ENCODE peak calls at places on chromosomes 6 and 20, in ten cellular contexts. O, E, J, C, V, F, D, Y, P and Q are unnamed samples. For H3K4me1 and H3K36me3, the result is how much of the 10 kb centered on the place peaks cover.

GRCh38 chr20:60474385-60474910 is 516.2 kb downstream of the CDH26 start:
- DNase-seq in O (no peak), E (no peak), J (no peak), C (no peak), V (no peak), F (no peak), D (no peak), Y (no peak), P (no peak), Q (no peak)

GRCh38 chr6:12028194-12028593 is 16.1 kb downstream of the HIVEP1 start:
- DNase-seq in O (no peak), E (no peak), J (no peak), C (no peak), V (no peak), F (no peak), D (no peak), Y (no peak), P (no peak), Q (no peak)

GRCh38 chr20:61886721-61887658 is 178.7 kb downstream of the TAF4 start:
- DNase-seq in O (peak), E (peak), J (peak), C (peak), V (peak), F (peak), D (peak), Y (no peak), P (peak), Q (peak)

GRCh38 chr6:35368038-35368887 is 25.9 kb downstream of the PPARD start:
- DNase-seq in O (no peak), E (no peak), J (peak), C (peak), V (no peak), F (peak), D (no peak), Y (no peak), P (no peak), Q (no peak)

GRCh38 chr6:106461084-106461483 is 100.6 kb downstream of the CRYBG1 start:
- DNase-seq in O (no peak), E (no peak), J (no peak), C (no peak), V (no peak), F (no peak), D (no peak), Y (no peak), P (no peak), Q (no peak)

GRCh38 chr6:22008248-22008836 is 288.5 kb downstream of the PRL start:
- DNase-seq in O (no peak), E (no peak), J (no peak), C (no peak), V (no peak), F (no peak), D (no peak), Y (no peak), P (no peak), Q (no peak)

GRCh38 chr6:111845441-111845871 is 27.8 kb downstream of the FYN start:
- DNase-seq in O (no peak), E (no peak), J (peak), C (no peak), V (no peak), F (no peak), D (no peak), Y (no peak), P (no peak), Q (no peak)

GRCh38 chr6:35522660-35523658 is 10.3 kb upstream of the TULP1 start:
- DNase-seq in O (peak), E (peak), J (peak), C (peak), V (peak), F (peak), D (peak), Y (peak), P (peak), Q (peak)

GRCh38 chr20:37423545-37423944 is 77.6 kb downstream of the SRC start:
- DNase-seq in O (no peak), E (no peak), J (no peak), C (no peak), V (no peak), F (no peak), D (no peak), Y (no peak), P (no peak), Q (no peak)

GRCh38 chr6:136226027-136226673 is 24.0 kb downstream of the MTFR2 start:
- DNase-seq in O (peak), E (peak), J (peak), C (no peak), V (peak), F (peak), D (peak), Y (peak), P (peak), Q (peak)

GRCh38 chr6:136365781-136366354 is 76.2 kb upstream of the BCLAF1 start:
- DNase-seq in O (peak), E (peak), J (no peak), C (no peak), V (no peak), F (no peak), D (no peak), Y (peak), P (peak), Q (no peak)

GRCh38 chr6:136166815-136167214 is 83.3 kb downstream of the MTFR2 start:
- DNase-seq in O (no peak), E (no peak), J (no peak), C (no peak), V (no peak), F (no peak), D (no peak), Y (no peak), P (no peak), Q (no peak)

GRCh38 chr6:3410385-3411360 is 46.2 kb downstream of the SLC22A23 start:
- DNase-seq in O (peak), E (peak), J (peak), C (no peak), V (peak), F (peak), D (peak), Y (no peak), P (peak), Q (peak)

GRCh38 chr6:75850026-75850385 is 101.0 kb downstream of the MYO6 start:
- DNase-seq in O (no peak), E (no peak), J (no peak), C (no peak), V (no peak), F (no peak), D (no peak), Y (no peak), P (no peak), Q (no peak)

GRCh38 chr20:50278377-50278683 is 87.7 kb downstream of the CEBPB start:
- DNase-seq in O (peak), E (no peak), J (no peak), C (no peak), V (no peak), F (no peak), D (no peak), Y (no peak), P (peak), Q (no peak)

GRCh38 chr6:56714273-56714672 is 71.6 kb upstream of the DST start:
- DNase-seq in O (no peak), E (no peak), J (no peak), C (no peak), V (no peak), F (no peak), D (no peak), Y (no peak), P (no peak), Q (no peak)

GRCh38 chr6:29641430-29642213 is 8.6 kb upstream of the GABBR1 start:
- DNase-seq in O (no peak), E (peak), J (no peak), C (peak), V (peak), F (no peak), D (no peak), Y (no peak), P (no peak), Q (no peak)

GRCh38 chr6:31899882-31900722 is 1.8 kb downstream of the ZBTB12 start:
- DNase-seq in O (no peak), E (no peak), J (no peak), C (no peak), V (peak), F (no peak), D (no peak), Y (no peak), P (no peak), Q (no peak)

GRCh38 chr6:43173496-43174262 is 2.6 kb downstream of the SRF start:
- DNase-seq in O (peak), E (no peak), J (no peak), C (no peak), V (peak), F (no peak), D (peak), Y (no peak), P (no peak), Q (no peak)

GRCh38 chr6:17665132-17665531 is 41.6 kb downstream of the NUP153 start:
- DNase-seq in O (no peak), E (no peak), J (no peak), C (no peak), V (no peak), F (no peak), D (no peak), Y (no peak), P (no peak), Q (no peak)

GRCh38 chr20:431012-431904 is 23.2 kb downstream of the RBCK1 start:
- DNase-seq in O (peak), E (peak), J (peak), C (peak), V (peak), F (peak), D (peak), Y (peak), P (peak), Q (peak)

GRCh38 chr20:57620274-57620990 is at the start of gene ZBP1:
- DNase-seq in O (no peak), E (peak), J (no peak), C (no peak), V (peak), F (no peak), D (no peak), Y (no peak), P (no peak), Q (no peak)

GRCh38 chr20:20743511-20744169 is 31.2 kb upstream of the RALGAPA2 start:
- DNase-seq in O (peak), E (peak), J (peak), C (no peak), V (no peak), F (no peak), D (peak), Y (peak), P (peak), Q (peak)

GRCh38 chr20:50646483-50646996 is 44.8 kb downstream of the RIPOR3 start:
- DNase-seq in O (no peak), E (no peak), J (no peak), C (no peak), V (no peak), F (no peak), D (no peak), Y (no peak), P (no peak), Q (no peak)

GRCh38 chr6:169166896-169167580 is 86.6 kb downstream of the THBS2 start:
- DNase-seq in O (no peak), E (no peak), J (no peak), C (no peak), V (no peak), F (no peak), D (no peak), Y (no peak), P (no peak), Q (no peak)

GRCh38 chr6:98834060-98835031 is at the start of gene POU3F2:
- DNase-seq in O (peak), E (peak), J (peak), C (peak), V (peak), F (no peak), D (peak), Y (no peak), P (peak), Q (peak)

GRCh38 chr20:38199506-38200390 is 34.7 kb upstream of the TGM2 start:
- DNase-seq in O (no peak), E (no peak), J (no peak), C (no peak), V (no peak), F (no peak), D (no peak), Y (no peak), P (no peak), Q (no peak)

GRCh38 chr20:63367446-63368055 is 6.4 kb upstream of the CHRNA4 start:
- DNase-seq in O (no peak), E (no peak), J (no peak), C (no peak), V (no peak), F (no peak), D (no peak), Y (no peak), P (no peak), Q (no peak)

GRCh38 chr6:144361027-144361426 is 75.9 kb downstream of the UTRN start:
- DNase-seq in O (no peak), E (no peak), J (no peak), C (no peak), V (no peak), F (no peak), D (no peak), Y (no peak), P (no peak), Q (no peak)

GRCh38 chr20:21189761-21190523 is 64.1 kb downstream of the KIZ start:
- DNase-seq in O (no peak), E (no peak), J (no peak), C (no peak), V (no peak), F (no peak), D (no peak), Y (no peak), P (no peak), Q (no peak)

GRCh38 chr20:11734431-11734830 is 183.3 kb upstream of the BTBD3 start:
- DNase-seq in O (no peak), E (no peak), J (no peak), C (no peak), V (no peak), F (no peak), D (no peak), Y (no peak), P (no peak), Q (no peak)

GRCh38 chr20:44643596-44644383 is 7.7 kb downstream of the ADA start:
- DNase-seq in O (peak), E (peak), J (peak), C (peak), V (peak), F (no peak), D (peak), Y (peak), P (no peak), Q (peak)

GRCh38 chr20:44642203-44643153 is 9.0 kb downstream of the ADA start:
- DNase-seq in O (peak), E (peak), J (peak), C (peak), V (peak), F (no peak), D (peak), Y (peak), P (peak), Q (peak)

GRCh38 chr20:44644384-44645131 is 6.9 kb downstream of the ADA start:
- DNase-seq in O (no peak), E (no peak), J (no peak), C (no peak), V (peak), F (no peak), D (no peak), Y (no peak), P (no peak), Q (no peak)

GRCh38 chr20:44641305-44641704 is 10.2 kb downstream of the ADA start:
- DNase-seq in O (no peak), E (no peak), J (no peak), C (no peak), V (no peak), F (no peak), D (no peak), Y (no peak), P (no peak), Q (no peak)

DNA sequence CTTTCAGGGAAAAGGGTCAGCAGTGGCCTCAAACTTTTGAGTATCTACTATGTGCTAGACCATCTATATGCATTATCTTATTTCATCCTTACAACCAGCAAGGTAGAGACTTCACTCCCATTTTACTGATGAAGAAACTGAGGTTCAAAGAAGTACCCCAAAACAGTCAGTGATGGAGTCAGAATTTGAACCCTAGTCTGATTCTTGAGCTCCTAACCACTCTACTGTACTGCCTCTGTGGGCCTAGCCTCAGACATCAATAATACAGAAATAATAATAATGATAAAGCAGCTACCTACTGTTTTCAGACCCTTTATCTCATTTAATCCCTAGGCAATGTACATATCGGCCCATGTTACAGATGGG is 8.4 kb downstream of the ADA start:
- DNase-seq in O (no peak), E (no peak), J (no peak), C (no peak), V (no peak), F (no peak), D (no peak), Y (no peak), P (no peak), Q (no peak)
- H3K4me1 ChIP-seq in O (under half), E (under half), J (under half), C (under half), V (half or more), F (under half), D (under half), Y (under half), P (under half), Q (under half)

DNA sequence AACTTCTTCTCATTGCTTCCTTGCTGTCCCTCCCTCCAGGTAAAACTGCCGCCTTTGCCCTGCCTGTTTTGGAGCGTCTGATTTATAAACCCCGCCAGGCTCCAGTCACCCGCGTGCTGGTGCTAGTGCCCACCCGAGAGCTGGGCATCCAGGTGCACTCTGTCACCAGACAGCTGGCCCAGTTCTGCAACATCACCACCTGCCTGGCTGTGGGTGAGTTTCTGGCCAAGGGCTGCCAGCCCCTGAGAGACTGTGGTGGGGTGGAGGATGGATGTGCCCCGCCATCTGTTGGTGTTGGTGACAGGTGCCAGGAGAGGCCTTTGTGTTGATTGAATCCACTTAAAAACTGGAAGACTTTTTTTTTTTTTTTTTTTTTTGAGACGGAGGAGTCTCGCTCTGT is 9.5 kb downstream of the DDX27 start:
- DNase-seq in O (peak), E (no peak), J (no peak), C (no peak), V (no peak), F (no peak), D (no peak), Y (no peak), P (no peak), Q (no peak)
- H3K36me3 ChIP-seq in O (half or more), E (under half), J (under half), C (under half), V (half or more), F (half or more), D (under half), Y (half or more), P (under half), Q (half or more)

GRCh38 chr20:53676987-53677386 is 83.3 kb upstream of the ZNF217 start:
- DNase-seq in O (no peak), E (no peak), J (no peak), C (no peak), V (no peak), F (no peak), D (no peak), Y (no peak), P (no peak), Q (no peak)

GRCh38 chr20:53679597-53680309 is 86.1 kb upstream of the ZNF217 start:
- DNase-seq in O (no peak), E (no peak), J (no peak), C (no peak), V (no peak), F (no peak), D (no peak), Y (no peak), P (no peak), Q (no peak)

GRCh38 chr20:53678990-53679596 is 85.5 kb upstream of the ZNF217 start:
- DNase-seq in O (no peak), E (no peak), J (no peak), C (no peak), V (no peak), F (no peak), D (no peak), Y (no peak), P (no peak), Q (no peak)

GRCh38 chr20:53677447-53678314 is 84.0 kb upstream of the ZNF217 start:
- DNase-seq in O (peak), E (peak), J (peak), C (no peak), V (peak), F (no peak), D (peak), Y (no peak), P (peak), Q (peak)

GRCh38 chr20:53678315-53678989 is 84.8 kb upstream of the ZNF217 start:
- DNase-seq in O (no peak), E (no peak), J (no peak), C (no peak), V (no peak), F (no peak), D (no peak), Y (no peak), P (no peak), Q (no peak)
- TF ChIP-seq CTCF in O (no peak), E (no peak), J (no peak), C (no peak), V (no peak), F (no peak), D (peak), Y (no peak), P (no peak), Q (no peak)

GRCh38 chr6:15475261-15475660 is 187.6 kb downstream of the DTNBP1 start:
- DNase-seq in O (no peak), E (no peak), J (no peak), C (no peak), V (no peak), F (no peak), D (no peak), Y (peak), P (no peak), Q (no peak)
- H3K4me1 ChIP-seq in O (under half), E (under half), J (under half), C (under half), V (under half), F (under half), D (under half), Y (half or more), P (under half), Q (under half)

DNA sequence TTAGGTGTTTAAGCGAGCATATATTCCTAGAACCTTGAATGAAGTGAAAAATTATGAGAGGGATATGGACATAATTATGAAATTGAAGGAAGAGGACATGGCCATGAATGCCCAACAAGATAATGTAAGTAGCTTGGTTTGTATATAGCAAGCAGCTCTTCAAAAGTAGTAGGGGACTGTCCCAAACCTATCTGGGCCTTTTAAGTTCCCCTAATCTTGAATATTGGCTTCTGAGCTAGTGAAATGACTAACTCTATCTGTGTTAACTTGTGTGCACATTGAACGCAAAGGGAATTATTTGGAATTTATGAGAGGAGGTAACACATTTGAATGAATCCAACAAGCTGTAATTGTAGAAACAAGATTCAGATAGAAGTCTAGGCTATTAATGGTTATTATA is 21.7 kb downstream of the RIOK1 start:
- DNase-seq in O (no peak), E (no peak), J (no peak), C (no peak), V (no peak), F (no peak), D (no peak), Y (no peak), P (no peak), Q (no peak)
- H3K36me3 ChIP-seq in O (under half), E (under half), J (under half), C (under half), V (half or more), F (half or more), D (under half), Y (half or more), P (under half), Q (under half)